ENCODE peak calls at places on chromosomes 16 and 17, in six cellular contexts. H is HCT116, F is H1, R is HepG2, Y is GM12878, Z is K562. B is an unnamed sample.

GRCh38 chr17:78322327-78322857 is 37.5 kb downstream of the SOCS3 start:
- DNase-seq in H (no peak), Z (no peak), R (no peak), Y (no peak), F (no peak), B (no peak)

GRCh38 chr17:214881-215331 is 33.5 kb upstream of the DOC2B start:
- DNase-seq in Y (no peak), F (no peak), R (no peak), Z (no peak), H (no peak), B (peak; percentile 10)

GRCh38 chr17:31754239-31754945 is 104.7 kb downstream of the COPRS start:
- DNase-seq in F (no peak), Z (no peak), R (peak; percentile 48), H (peak; percentile 16), Y (no peak), B (no peak)

GRCh38 chr16:76278086-76278485 is 885 bp downstream of the CNTNAP4 start:
- DNase-seq in Y (no peak), Z (no peak), R (no peak), F (no peak), H (no peak), B (no peak)

GRCh38 chr17:30226878-30227277 is 8.6 kb downstream of the SLC6A4 start:
- DNase-seq in R (peak; percentile 34), H (no peak), Y (no peak), Z (no peak), F (no peak), B (no peak)

GRCh38 chr16:32116080-32116479 is 137.0 kb upstream of the TP53TG3D start:
- DNase-seq in H (no peak), R (no peak), Y (no peak), F (no peak), Z (peak; percentile 0), B (no peak)

GRCh38 chr16:77157773-77158172 is 33.2 kb upstream of the MON1B start:
- DNase-seq in Y (no peak), Z (no peak), F (no peak), H (no peak), R (no peak), B (no peak)

GRCh38 chr17:36807496-36808180 is 129.6 kb upstream of the LHX1 start:
- DNase-seq in F (peak; percentile 80), R (no peak), Y (no peak), H (no peak), Z (no peak), B (peak; percentile 47)

GRCh38 chr17:8001976-8002645 is at the start of gene GUCY2D:
- DNase-seq in F (no peak), Z (no peak), R (no peak), H (no peak), Y (no peak), B (no peak)

GRCh38 chr16:88691129-88691813 is 5.0 kb upstream of the SNAI3 start:
- DNase-seq in H (no peak), F (no peak), Y (no peak), R (no peak), Z (no peak), B (no peak)

DNA sequence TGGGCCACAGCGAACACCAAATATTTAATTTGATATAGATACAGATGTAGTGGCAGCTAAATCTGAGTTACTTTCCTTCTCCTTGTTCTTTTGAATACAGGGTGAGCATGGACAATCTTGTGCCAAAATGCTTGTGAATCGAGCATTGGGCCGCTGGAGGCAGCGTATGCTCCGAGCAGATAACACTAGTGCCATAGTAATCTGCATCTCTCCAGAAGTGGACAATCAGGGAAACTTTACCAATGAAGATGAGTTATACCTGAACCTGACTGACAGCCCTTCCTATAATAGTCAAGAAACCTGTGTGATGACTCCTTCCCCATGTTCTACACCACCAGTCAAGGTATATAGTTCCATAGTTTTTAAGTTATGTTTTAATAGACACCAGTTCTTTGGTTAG is 21.2 kb upstream of the BCAS3 start:
- DNase-seq in H (no peak), R (no peak), Y (no peak), Z (peak; percentile 22), F (no peak), B (no peak)
- TF ChIP-seq CTCF in H (no peak), R (no peak), Y (no peak), Z (no peak), F (no peak), B (no peak)

GRCh38 chr17:44071198-44071520 is 624 bp downstream of the G6PC3 start:
- DNase-seq in F (no peak), Y (no peak), Z (no peak), R (no peak), H (no peak), B (no peak)
- TF ChIP-seq SP1 in F (no peak), Y (no peak), Z (no peak), R (no peak), H (no peak), B (no peak)

GRCh38 chr17:82870541-82870940 is 30.7 kb upstream of the ZNF750 start:
- DNase-seq in R (no peak), Y (no peak), Z (no peak), F (no peak), H (no peak), B (no peak)
- TF ChIP-seq CTCF in R (no peak), Y (no peak), Z (no peak), F (no peak), H (no peak), B (no peak)

GRCh38 chr17:48613862-48614694 is 1.0 kb downstream of the HOXB8 start:
- DNase-seq in Z (no peak), H (no peak), Y (no peak), R (no peak), F (no peak), B (no peak)

GRCh38 chr17:48614904-48615211 is 234 bp downstream of the HOXB8 start:
- DNase-seq in F (no peak), R (no peak), H (no peak), Y (no peak), Z (no peak), B (no peak)

GRCh38 chr17:48611681-48612455 is 1.1 kb upstream of the HOXB7 start:
- DNase-seq in R (no peak), Z (no peak), H (no peak), Y (no peak), F (no peak), B (peak; percentile 64)

GRCh38 chr17:48612456-48612853 is 1.6 kb upstream of the HOXB7 start:
- DNase-seq in Z (no peak), F (no peak), Y (no peak), H (no peak), R (no peak), B (no peak)

GRCh38 chr17:48612854-48613691 is 2.0 kb downstream of the HOXB8 start:
- DNase-seq in Z (no peak), F (no peak), H (no peak), R (peak; percentile 15), Y (no peak), B (no peak)
- TF ChIP-seq SP1 in Z (no peak), F (no peak), H (no peak), R (no peak), Y (no peak), B (no peak)

GRCh38 chr16:74700206-74701040 is at the start of gene MLKL:
- DNase-seq in F (no peak), H (peak; percentile 31), Z (peak; percentile 45), R (peak; percentile 62), Y (peak; percentile 11), B (peak; percentile 57)
- TF ChIP-seq CTCF in F (peak; percentile 15), H (peak; percentile 12), Z (peak; percentile 10), R (peak; percentile 54), Y (no peak), B (no peak)

DNA sequence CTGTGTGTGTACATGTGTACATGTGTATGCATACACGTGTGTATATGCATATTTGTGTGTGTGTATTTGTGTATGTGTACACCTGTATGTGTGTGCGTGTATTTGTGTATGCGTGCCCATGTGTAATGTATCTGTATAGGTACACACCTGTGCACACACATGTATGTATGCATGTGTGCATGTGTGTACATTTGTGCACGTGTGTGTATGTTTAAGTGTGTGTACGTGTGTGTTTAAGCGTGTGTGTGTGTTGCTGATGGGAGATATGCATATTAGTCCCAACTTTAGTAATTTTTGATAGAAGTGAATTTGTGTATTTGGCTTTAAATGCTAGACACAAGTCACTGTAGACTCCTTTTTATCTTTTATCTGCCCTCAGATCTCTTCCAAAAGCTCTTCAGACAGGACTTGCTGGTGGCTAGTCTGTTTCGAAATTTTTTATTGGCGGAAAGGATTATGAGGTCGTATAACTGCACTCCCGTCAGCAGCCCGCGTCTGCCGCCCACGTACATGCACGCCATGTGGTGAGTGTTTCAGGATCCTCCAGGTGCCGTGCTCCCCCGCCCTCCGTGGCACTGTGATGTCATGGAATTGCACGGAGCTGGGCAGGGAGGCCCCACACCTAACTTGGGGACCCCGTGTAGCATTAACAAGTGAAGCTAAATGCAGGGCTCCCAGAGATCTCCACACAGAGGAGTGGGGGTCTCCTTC is 168.8 kb upstream of the CHMP6 start:
- DNase-seq in R (no peak), H (no peak), Z (peak; percentile 28), Y (no peak), F (no peak), B (no peak)
- TF ChIP-seq SP1 in R (no peak), H (no peak), Z (no peak), Y (no peak), F (no peak), B (no peak)

DNA sequence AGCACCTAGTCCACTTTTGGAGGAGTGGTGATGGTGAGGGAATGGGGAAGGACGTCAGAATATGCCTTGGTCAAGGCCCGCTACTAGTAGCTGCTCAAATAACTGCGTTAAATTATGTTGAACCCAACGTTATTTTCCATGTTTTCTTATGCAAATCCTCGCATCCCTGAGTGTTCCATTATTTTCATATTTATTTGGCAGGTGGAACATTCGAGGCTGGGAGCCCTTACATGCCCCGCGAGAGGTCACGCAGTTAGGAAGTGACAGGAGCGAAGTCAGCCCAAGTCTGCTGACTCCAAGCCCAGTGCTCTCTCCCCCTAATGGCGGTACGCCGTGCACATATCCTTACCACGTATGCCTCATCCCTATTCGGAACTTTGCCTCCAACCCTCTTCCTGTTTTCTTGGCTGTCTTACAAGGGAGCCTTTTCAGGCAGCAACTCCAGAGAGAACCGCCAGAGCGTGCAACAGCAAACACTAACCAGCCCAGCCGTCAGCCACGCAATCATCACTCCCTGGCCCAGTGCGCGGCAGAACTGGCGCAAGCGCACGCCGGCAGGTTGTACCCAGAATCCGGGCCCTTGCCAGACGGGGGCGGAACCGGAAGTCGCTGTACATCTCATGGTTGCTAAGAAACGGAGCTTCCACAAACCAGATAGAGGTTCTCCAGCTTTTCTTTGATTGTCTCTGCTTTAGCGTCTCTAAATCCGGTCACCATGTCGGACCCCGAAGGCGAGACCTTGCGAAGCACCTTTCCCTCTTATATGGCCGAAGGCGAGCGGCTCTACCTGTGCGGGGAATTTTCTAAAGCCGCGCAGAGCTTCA is at the start of gene ODAD4:
- DNase-seq in Z (peak; percentile 92), F (peak; percentile 92), H (peak; percentile 89), R (peak; percentile 95), Y (peak; percentile 76), B (peak; percentile 95)
- TF ChIP-seq CTCF in Z (peak; percentile 65), F (peak; percentile 47), H (peak; percentile 44), R (peak; percentile 85), Y (peak; percentile 30), B (no peak)

GRCh38 chr17:27492470-27492869 is 36.2 kb downstream of the KSR1 start:
- DNase-seq in R (no peak), H (no peak), F (no peak), Z (no peak), Y (no peak), B (no peak)
- TF ChIP-seq SP1 in R (no peak), H (no peak), F (no peak), Z (no peak), Y (no peak), B (no peak)

B was measured in WTC11.